ENCODE peak calls at places on chromosomes 6 and 20, in five cellular contexts. One of them, this sample, is unnamed.

GRCh38 chr6:38997128-38997761 is 51.3 kb upstream of the GLP1R start:
- DNase-seq in GM23338: peak; percentile 86
- DNase-seq in sigmoid colon: no peak
- DNase-seq in H1: peak; percentile 82
- DNase-seq in K562: peak; percentile 57
- DNase-seq in this sample: peak; percentile 2

GRCh38 chr6:21386744-21387143 is 206.8 kb upstream of the SOX4 start:
- DNase-seq in GM23338: no peak
- DNase-seq in sigmoid colon: no peak
- DNase-seq in H1: no peak
- DNase-seq in K562: no peak
- DNase-seq in this sample: no peak

GRCh38 chr6:168113226-168113625 is 34.2 kb upstream of the FRMD1 start:
- DNase-seq in GM23338: no peak
- DNase-seq in sigmoid colon: no peak
- DNase-seq in H1: no peak
- DNase-seq in K562: no peak
- DNase-seq in this sample: no peak

GRCh38 chr20:63014710-63015109 is 7.9 kb upstream of the BHLHE23 start:
- DNase-seq in GM23338: peak; percentile 95
- DNase-seq in sigmoid colon: no peak
- DNase-seq in H1: no peak
- DNase-seq in K562: no peak
- DNase-seq in this sample: no peak

GRCh38 chr20:63580796-63581461 is 6.9 kb upstream of the HELZ2 start:
- DNase-seq in GM23338: peak; percentile 59
- DNase-seq in sigmoid colon: peak; percentile 57
- DNase-seq in H1: no peak
- DNase-seq in K562: peak; percentile 63
- DNase-seq in this sample: no peak

GRCh38 chr6:21263531-21264287 is 329.8 kb upstream of the SOX4 start:
- DNase-seq in GM23338: no peak
- DNase-seq in sigmoid colon: no peak
- DNase-seq in H1: no peak
- DNase-seq in K562: peak; percentile 32
- DNase-seq in this sample: no peak

GRCh38 chr20:63096681-63097335 is 90.0 kb upstream of the BHLHE23 start:
- DNase-seq in GM23338: no peak
- DNase-seq in sigmoid colon: peak; percentile 37
- DNase-seq in H1: peak; percentile 37
- DNase-seq in K562: no peak
- DNase-seq in this sample: no peak

GRCh38 chr20:63939061-63939935 is 16.9 kb downstream of the UCKL1 start:
- DNase-seq in GM23338: peak; percentile 60
- DNase-seq in sigmoid colon: peak; percentile 63
- DNase-seq in H1: no peak
- DNase-seq in K562: no peak
- DNase-seq in this sample: no peak

GRCh38 chr20:50652702-50653294 is 38.5 kb downstream of the RIPOR3 start:
- DNase-seq in GM23338: no peak
- DNase-seq in sigmoid colon: no peak
- DNase-seq in H1: no peak
- DNase-seq in K562: no peak
- DNase-seq in this sample: no peak

GRCh38 chr6:38649744-38650143 is 10.0 kb upstream of the BTBD9 start:
- DNase-seq in GM23338: no peak
- DNase-seq in sigmoid colon: no peak
- DNase-seq in H1: no peak
- DNase-seq in K562: no peak
- DNase-seq in this sample: no peak

GRCh38 chr6:142631517-142632385 is 313.2 kb downstream of the HIVEP2 start:
- DNase-seq in GM23338: no peak
- DNase-seq in sigmoid colon: no peak
- DNase-seq in H1: no peak
- DNase-seq in K562: no peak
- DNase-seq in this sample: no peak

GRCh38 chr6:20770776-20771175 is 236.5 kb downstream of the CDKAL1 start:
- DNase-seq in GM23338: no peak
- DNase-seq in sigmoid colon: no peak
- DNase-seq in H1: no peak
- DNase-seq in K562: no peak
- DNase-seq in this sample: no peak

GRCh38 chr20:4936392-4936850 is 64.9 kb downstream of the SLC23A2 start:
- DNase-seq in GM23338: no peak
- DNase-seq in sigmoid colon: no peak
- DNase-seq in H1: no peak
- DNase-seq in K562: no peak
- DNase-seq in this sample: no peak

GRCh38 chr6:149182262-149182661 is 135.2 kb upstream of the TAB2 start:
- DNase-seq in GM23338: no peak
- DNase-seq in sigmoid colon: peak; percentile 84
- DNase-seq in H1: no peak
- DNase-seq in K562: no peak
- DNase-seq in this sample: no peak

GRCh38 chr6:163958646-163959045 is 544.1 kb downstream of the QKI start:
- DNase-seq in GM23338: peak; percentile 38
- DNase-seq in sigmoid colon: no peak
- DNase-seq in H1: no peak
- DNase-seq in K562: no peak
- DNase-seq in this sample: no peak

GRCh38 chr6:2641044-2641673 is 109.6 kb downstream of the MYLK4 start:
- DNase-seq in GM23338: no peak
- DNase-seq in sigmoid colon: no peak
- DNase-seq in H1: no peak
- DNase-seq in K562: no peak
- DNase-seq in this sample: no peak

GRCh38 chr6:6717953-6718352 is 129.4 kb downstream of the LY86 start:
- DNase-seq in GM23338: no peak
- DNase-seq in sigmoid colon: peak; percentile 76
- DNase-seq in H1: no peak
- DNase-seq in K562: no peak
- DNase-seq in this sample: no peak

GRCh38 chr6:150492507-150492906 is 107.2 kb upstream of the PLEKHG1 start:
- DNase-seq in GM23338: peak; percentile 26
- DNase-seq in sigmoid colon: no peak
- DNase-seq in H1: no peak
- DNase-seq in K562: peak; percentile 60
- DNase-seq in this sample: no peak

GRCh38 chr6:25484900-25485299 is 167.1 kb upstream of the SCGN start:
- DNase-seq in GM23338: no peak
- DNase-seq in sigmoid colon: no peak
- DNase-seq in H1: no peak
- DNase-seq in K562: no peak
- DNase-seq in this sample: no peak

GRCh38 chr6:105202486-105202885 is 22.7 kb upstream of the POPDC3 start:
- DNase-seq in GM23338: no peak
- DNase-seq in sigmoid colon: no peak
- DNase-seq in H1: no peak
- DNase-seq in K562: no peak
- DNase-seq in this sample: no peak

GRCh38 chr6:38346291-38347079 is 293.2 kb downstream of the BTBD9 start:
- DNase-seq in GM23338: peak; percentile 47
- DNase-seq in sigmoid colon: no peak
- DNase-seq in H1: no peak
- DNase-seq in K562: no peak
- DNase-seq in this sample: peak; percentile 37

GRCh38 chr6:144150673-144151009 is 324 bp downstream of the STX11 start:
- DNase-seq in GM23338: peak; percentile 83
- DNase-seq in sigmoid colon: no peak
- DNase-seq in H1: no peak
- DNase-seq in K562: no peak
- DNase-seq in this sample: no peak

GRCh38 chr6:129754750-129755149 is 44.8 kb upstream of the ARHGAP18 start:
- DNase-seq in GM23338: no peak
- DNase-seq in sigmoid colon: no peak
- DNase-seq in H1: no peak
- DNase-seq in K562: no peak
- DNase-seq in this sample: no peak

GRCh38 chr6:18091382-18091781 is 31.1 kb downstream of the NHLRC1 start:
- DNase-seq in GM23338: no peak
- DNase-seq in sigmoid colon: no peak
- DNase-seq in H1: no peak
- DNase-seq in K562: no peak
- DNase-seq in this sample: no peak

GRCh38 chr6:10725046-10725445 is 2.2 kb downstream of the TMEM14C start:
- DNase-seq in GM23338: no peak
- DNase-seq in sigmoid colon: peak; percentile 8
- DNase-seq in H1: no peak
- DNase-seq in K562: peak; percentile 21
- DNase-seq in this sample: no peak

GRCh38 chr6:10720229-10720959 is 2.5 kb upstream of the TMEM14C start:
- DNase-seq in GM23338: no peak
- DNase-seq in sigmoid colon: peak; percentile 61
- DNase-seq in H1: no peak
- DNase-seq in K562: no peak
- DNase-seq in this sample: no peak

GRCh38 chr6:10722820-10723651 is at the start of gene TMEM14C:
- DNase-seq in GM23338: peak; percentile 100
- DNase-seq in sigmoid colon: peak; percentile 100
- DNase-seq in H1: peak; percentile 98
- DNase-seq in K562: peak; percentile 97
- DNase-seq in this sample: no peak

GRCh38 chr6:10721850-10722569 is 860 bp upstream of the TMEM14C start:
- DNase-seq in GM23338: no peak
- DNase-seq in sigmoid colon: no peak
- DNase-seq in H1: no peak
- DNase-seq in K562: no peak
- DNase-seq in this sample: no peak

GRCh38 chr6:10722570-10722819 is 375 bp upstream of the TMEM14C start:
- DNase-seq in GM23338: no peak
- DNase-seq in sigmoid colon: no peak
- DNase-seq in H1: no peak
- DNase-seq in K562: no peak
- DNase-seq in this sample: no peak
- H3K27ac ChIP-seq in GM23338: peak overlapping the region; percentile 100
- H3K27ac ChIP-seq in sigmoid colon: peak overlapping the region; percentile 92
- H3K27ac ChIP-seq in H1: peak overlapping the region; percentile 65
- H3K27ac ChIP-seq in K562: peak overlapping the region; percentile 88
- H3K27ac ChIP-seq in this sample: peak overlapping the region; percentile 47

GRCh38 chr6:22809380-22809779 is 240.0 kb downstream of the HDGFL1 start:
- DNase-seq in GM23338: peak; percentile 46
- DNase-seq in sigmoid colon: no peak
- DNase-seq in H1: no peak
- DNase-seq in K562: no peak
- DNase-seq in this sample: no peak
- H3K4me3 ChIP-seq in GM23338: no peak overlapping the region
- H3K4me3 ChIP-seq in sigmoid colon: no peak overlapping the region
- H3K4me3 ChIP-seq in H1: peak overlapping the region; percentile 17
- H3K4me3 ChIP-seq in K562: no peak overlapping the region
- H3K4me3 ChIP-seq in this sample: no peak overlapping the region

GRCh38 chr6:44920952-44921491 is 407.1 kb upstream of the RUNX2 start:
- DNase-seq in GM23338: no peak
- DNase-seq in sigmoid colon: no peak
- DNase-seq in H1: no peak
- DNase-seq in K562: peak; percentile 14
- DNase-seq in this sample: no peak

GRCh38 chr6:44921787-44922186 is 406.3 kb upstream of the RUNX2 start:
- DNase-seq in GM23338: no peak
- DNase-seq in sigmoid colon: no peak
- DNase-seq in H1: no peak
- DNase-seq in K562: no peak
- DNase-seq in this sample: no peak

GRCh38 chr6:44923416-44923815 is 404.7 kb upstream of the RUNX2 start:
- DNase-seq in GM23338: no peak
- DNase-seq in sigmoid colon: no peak
- DNase-seq in H1: no peak
- DNase-seq in K562: no peak
- DNase-seq in this sample: no peak

GRCh38 chr6:44926556-44926955 is 401.6 kb upstream of the RUNX2 start:
- DNase-seq in GM23338: no peak
- DNase-seq in sigmoid colon: no peak
- DNase-seq in H1: no peak
- DNase-seq in K562: no peak
- DNase-seq in this sample: no peak

GRCh38 chr6:44925100-44925739 is 402.9 kb upstream of the RUNX2 start:
- DNase-seq in GM23338: peak; percentile 48
- DNase-seq in sigmoid colon: no peak
- DNase-seq in H1: no peak
- DNase-seq in K562: peak; percentile 27
- DNase-seq in this sample: no peak
- TF ChIP-seq POLR2AphosphoS5 in GM23338: no peak
- TF ChIP-seq POLR2AphosphoS5 in sigmoid colon: no peak
- TF ChIP-seq POLR2AphosphoS5 in H1: no peak
- TF ChIP-seq POLR2AphosphoS5 in K562: no peak
- TF ChIP-seq POLR2AphosphoS5 in this sample: no peak

GRCh38 chr20:37327748-37328147 is 18.2 kb upstream of the SRC start:
- DNase-seq in GM23338: no peak
- DNase-seq in sigmoid colon: peak; percentile 98
- DNase-seq in H1: no peak
- DNase-seq in K562: no peak
- DNase-seq in this sample: no peak
- H3K27ac ChIP-seq in GM23338: no peak overlapping the region
- H3K27ac ChIP-seq in sigmoid colon: peak overlapping the region; percentile 86
- H3K27ac ChIP-seq in H1: no peak overlapping the region
- H3K27ac ChIP-seq in K562: no peak overlapping the region
- H3K27ac ChIP-seq in this sample: no peak overlapping the region

GRCh38 chr20:32070282-32070681 is 18.2 kb downstream of the HCK start:
- DNase-seq in GM23338: no peak
- DNase-seq in sigmoid colon: no peak
- DNase-seq in H1: no peak
- DNase-seq in K562: no peak
- DNase-seq in this sample: no peak
- H3K4me3 ChIP-seq in GM23338: no peak overlapping the region
- H3K4me3 ChIP-seq in sigmoid colon: no peak overlapping the region
- H3K4me3 ChIP-seq in H1: no peak overlapping the region
- H3K4me3 ChIP-seq in K562: no peak overlapping the region
- H3K4me3 ChIP-seq in this sample: no peak overlapping the region

GRCh38 chr20:53840462-53841000 is 229.9 kb downstream of the BCAS1 start:
- DNase-seq in GM23338: no peak
- DNase-seq in sigmoid colon: no peak
- DNase-seq in H1: no peak
- DNase-seq in K562: no peak
- DNase-seq in this sample: no peak
- TF ChIP-seq POLR2AphosphoS5 in GM23338: no peak
- TF ChIP-seq POLR2AphosphoS5 in sigmoid colon: no peak
- TF ChIP-seq POLR2AphosphoS5 in H1: no peak
- TF ChIP-seq POLR2AphosphoS5 in K562: no peak
- TF ChIP-seq POLR2AphosphoS5 in this sample: no peak

DNA sequence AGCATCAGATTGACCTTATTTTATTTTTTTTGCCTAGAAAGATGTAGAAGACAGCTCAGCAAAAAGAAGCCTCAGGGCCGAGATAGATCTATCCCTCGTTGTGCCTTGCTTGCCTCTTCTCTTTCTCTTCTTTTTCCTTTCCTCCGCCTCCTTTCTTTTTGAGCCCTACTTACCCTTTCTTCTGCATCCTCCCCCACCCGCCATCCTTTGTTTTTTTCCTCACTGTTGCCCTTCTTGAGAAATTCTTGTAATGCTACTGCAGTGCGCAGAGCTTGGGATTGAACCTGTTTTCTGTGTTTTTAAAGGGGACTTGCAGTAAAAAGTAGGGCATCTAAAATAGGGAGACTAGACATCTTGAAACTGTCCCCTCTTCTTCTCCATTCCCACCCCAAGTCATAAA is 18.6 kb downstream of the RALY start:
- DNase-seq in GM23338: peak; percentile 47
- DNase-seq in sigmoid colon: no peak
- DNase-seq in H1: no peak
- DNase-seq in K562: no peak
- DNase-seq in this sample: no peak
- H3K27ac ChIP-seq in GM23338: peak overlapping the region; percentile 39
- H3K27ac ChIP-seq in sigmoid colon: no peak overlapping the region
- H3K27ac ChIP-seq in H1: no peak overlapping the region
- H3K27ac ChIP-seq in K562: no peak overlapping the region
- H3K27ac ChIP-seq in this sample: no peak overlapping the region

This sample was measured in SK-N-MC.